ENCODE peak calls at places on chromosome 11, in five cellular contexts. W is foreskin fibroblast, Q is GM20000, K is tibial nerve, U is bronchial epithelial cell. N is an unnamed sample.

GRCh38 chr11:11213117-11213516 is 139.9 kb downstream of the CSNK2A3 start:
- DNase-seq in W (no peak), U (no peak), K (no peak), Q (no peak), N (no peak)

GRCh38 chr11:62545437-62546243 is 966 bp downstream of the AHNAK start:
- DNase-seq in K (peak), U (peak), Q (peak), W (peak), N (no peak)

GRCh38 chr11:1481861-1482441 is 4.6 kb downstream of the MOB2 start:
- DNase-seq in U (no peak), W (no peak), Q (no peak), K (no peak), N (no peak)

GRCh38 chr11:107385361-107385982 is 72.2 kb downstream of the CWF19L2 start:
- DNase-seq in K (no peak), W (peak), U (peak), Q (no peak), N (no peak)

GRCh38 chr11:93131709-93132108 is 66.1 kb downstream of the SLC36A4 start:
- DNase-seq in K (no peak), Q (no peak), U (no peak), W (no peak), N (no peak)

GRCh38 chr11:111982019-111982464 is 43.2 kb upstream of the DLAT start:
- DNase-seq in W (no peak), Q (peak), K (peak), U (peak), N (peak)

GRCh38 chr11:62905927-62906531 is 15.1 kb downstream of the CHRM1 start:
- DNase-seq in U (peak), W (peak), Q (peak), K (peak), N (peak)

GRCh38 chr11:20213790-20214189 is 53.5 kb upstream of the DBX1 start:
- DNase-seq in U (no peak), W (no peak), K (no peak), Q (no peak), N (no peak)

GRCh38 chr11:61659413-61660196 is 20.6 kb upstream of the DAGLA start:
- DNase-seq in W (no peak), Q (no peak), K (no peak), U (no peak), N (no peak)

GRCh38 chr11:82995754-82996398 is 75.8 kb downstream of the RAB30 start:
- DNase-seq in Q (peak), K (no peak), W (peak), U (peak), N (peak)

GRCh38 chr11:106996691-106997090 is 21.6 kb downstream of the GUCY1A2 start:
- DNase-seq in U (no peak), Q (no peak), W (no peak), K (no peak), N (no peak)

GRCh38 chr11:118572914-118573550 is 823 bp downstream of the ARCN1 start:
- DNase-seq in K (no peak), Q (peak), W (no peak), U (peak), N (peak)

GRCh38 chr11:63673579-63673978 is 2.4 kb upstream of the ATL3 start:
- DNase-seq in K (no peak), W (peak), U (no peak), Q (no peak), N (no peak)

GRCh38 chr11:128133501-128133900 is 453.9 kb downstream of the ETS1 start:
- DNase-seq in W (no peak), U (no peak), K (no peak), Q (no peak), N (no peak)

GRCh38 chr11:75100314-75100713 is 3.6 kb upstream of the OR2AT4 start:
- DNase-seq in K (no peak), W (peak), Q (peak), U (peak), N (peak)

GRCh38 chr11:132972565-132972964 is 559.7 kb downstream of the OPCML start:
- DNase-seq in W (no peak), K (no peak), U (no peak), Q (no peak), N (no peak)

GRCh38 chr11:114562166-114562916 is 2.7 kb upstream of the NXPE1 start:
- DNase-seq in Q (no peak), K (no peak), U (peak), W (peak), N (no peak)

GRCh38 chr11:821513-822371 is 3.0 kb downstream of the PNPLA2 start:
- DNase-seq in W (no peak), K (no peak), U (no peak), Q (no peak), N (no peak)

GRCh38 chr11:75762885-75763284 is 5.7 kb upstream of the DGAT2 start:
- DNase-seq in W (peak), U (peak), K (no peak), Q (no peak), N (no peak)

GRCh38 chr11:115334932-115335788 is 169.1 kb downstream of the CADM1 start:
- DNase-seq in U (peak), W (peak), K (no peak), Q (peak), N (peak)

GRCh38 chr11:85752890-85753581 is 57.9 kb downstream of the SYTL2 start:
- DNase-seq in Q (no peak), U (no peak), K (no peak), W (no peak), N (no peak)

GRCh38 chr11:119108151-119108856 is 1.2 kb downstream of the C2CD2L start:
- DNase-seq in W (no peak), Q (peak), U (peak), K (no peak), N (peak)

GRCh38 chr11:11461473-11461872 is 108.4 kb upstream of the CSNK2A3 start:
- DNase-seq in U (no peak), K (no peak), Q (no peak), W (no peak), N (no peak)

GRCh38 chr11:4551346-4551979 is 6.5 kb downstream of the OR52M1 start:
- DNase-seq in Q (peak), W (peak), U (peak), K (no peak), N (no peak)
- TF ChIP-seq CTCF in Q (no peak), W (no peak), U (peak), K (no peak), N (peak)

GRCh38 chr11:90392692-90393091 is 169.8 kb upstream of the CHORDC1 start:
- DNase-seq in W (no peak), K (no peak), Q (no peak), U (no peak), N (no peak)
- TF ChIP-seq CTCF in W (no peak), K (no peak), Q (no peak), U (peak), N (no peak)

GRCh38 chr11:29162490-29162889 is 854.3 kb downstream of the KCNA4 start:
- DNase-seq in W (no peak), U (no peak), Q (no peak), K (no peak), N (no peak)

GRCh38 chr11:29161216-29161615 is 855.6 kb downstream of the KCNA4 start:
- DNase-seq in Q (no peak), W (no peak), U (peak), K (no peak), N (no peak)

GRCh38 chr11:29159552-29160465 is 857.0 kb downstream of the KCNA4 start:
- DNase-seq in W (peak), Q (peak), K (no peak), U (peak), N (no peak)
- TF ChIP-seq CTCF in W (peak), Q (peak), K (no peak), U (peak), N (peak)

DNA sequence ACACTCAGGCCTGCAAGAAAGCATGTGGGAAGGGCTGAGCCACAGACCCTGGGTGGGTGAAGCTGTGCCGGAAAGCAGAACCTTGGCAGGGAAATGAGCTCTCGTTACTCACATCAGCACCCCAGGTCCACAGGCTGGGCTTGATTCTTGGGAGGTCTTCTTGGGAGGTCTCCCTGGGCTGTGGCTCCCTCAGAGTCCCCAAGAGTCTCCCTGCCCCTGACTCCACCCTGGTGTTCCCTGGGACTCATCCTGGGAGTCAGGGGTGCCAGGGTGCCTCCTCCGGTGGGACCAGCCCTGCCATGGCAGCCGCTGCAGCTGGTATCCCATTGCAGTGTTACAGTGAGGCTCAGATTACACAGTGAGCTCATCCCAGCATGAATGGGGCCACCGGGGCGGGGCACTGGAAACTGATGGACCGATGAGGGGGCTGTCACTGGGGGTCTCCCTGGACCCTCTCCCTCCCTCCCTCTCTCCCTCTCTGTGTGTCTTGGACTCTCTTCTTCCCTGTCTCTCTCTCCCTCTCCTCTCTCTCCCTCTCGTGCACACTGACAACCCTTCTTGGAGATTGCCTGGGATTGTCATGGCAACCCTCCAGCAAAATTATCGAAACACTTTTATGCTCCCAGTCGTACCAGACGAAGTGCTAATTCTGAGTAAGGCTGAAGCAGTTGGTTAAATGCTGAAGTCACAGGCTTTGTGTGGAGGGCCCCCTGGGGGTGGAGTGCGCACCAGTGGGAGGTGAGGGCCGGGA is 8.7 kb upstream of the C11orf96 start:
- DNase-seq in U (no peak), Q (no peak), W (peak), K (no peak), N (no peak)
- TF ChIP-seq CTCF in U (no peak), Q (no peak), W (no peak), K (no peak), N (no peak)

GRCh38 chr11:134050541-134051383 is 18.1 kb upstream of the JAM3 start:
- DNase-seq in K (peak), Q (peak), W (peak), U (no peak), N (peak)

GRCh38 chr11:134046681-134047449 is 22.0 kb upstream of the JAM3 start:
- DNase-seq in K (no peak), W (no peak), U (no peak), Q (no peak), N (no peak)

GRCh38 chr11:134047586-134047999 is 21.3 kb upstream of the JAM3 start:
- DNase-seq in W (peak), Q (no peak), U (no peak), K (peak), N (no peak)

GRCh38 chr11:134048028-134048427 is 20.8 kb upstream of the JAM3 start:
- DNase-seq in Q (no peak), U (no peak), W (no peak), K (no peak), N (no peak)

GRCh38 chr11:134049303-134049702 is 19.6 kb upstream of the JAM3 start:
- DNase-seq in K (no peak), W (no peak), U (no peak), Q (no peak), N (no peak)
- TF ChIP-seq CTCF in K (no peak), W (no peak), U (no peak), Q (no peak), N (no peak)

GRCh38 chr11:46130286-46130937 is 9.2 kb upstream of the PHF21A start:
- DNase-seq in W (no peak), Q (no peak), K (no peak), U (no peak), N (no peak)

GRCh38 chr11:46133119-46133518 is 11.9 kb upstream of the PHF21A start:
- DNase-seq in U (no peak), W (no peak), K (no peak), Q (no peak), N (no peak)

GRCh38 chr11:46129133-46129532 is 7.9 kb upstream of the PHF21A start:
- DNase-seq in K (no peak), W (no peak), Q (no peak), U (no peak), N (no peak)

GRCh38 chr11:46134061-46134460 is 12.8 kb upstream of the PHF21A start:
- DNase-seq in U (no peak), K (no peak), Q (no peak), W (no peak), N (no peak)

DNA sequence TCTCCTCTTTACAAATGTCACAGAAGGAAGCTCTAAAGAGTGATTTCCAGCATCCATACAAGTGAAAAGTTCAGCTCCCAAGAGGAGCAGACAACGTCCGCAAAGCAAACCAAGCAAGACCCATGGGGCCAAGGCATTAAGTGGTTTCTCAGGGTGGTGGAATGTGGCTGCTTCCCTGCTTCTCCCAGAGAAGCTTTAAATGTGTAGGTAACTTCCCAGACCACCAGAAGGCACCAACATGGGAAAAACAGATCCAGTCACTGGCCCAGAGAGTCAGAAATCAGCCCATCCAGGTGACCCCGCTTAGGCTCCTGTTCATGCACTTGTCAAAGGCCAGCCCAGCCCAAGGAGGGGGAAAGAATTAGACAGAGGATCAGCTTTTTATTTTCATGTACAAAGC is 13.3 kb upstream of the PHF21A start:
- DNase-seq in W (no peak), U (no peak), Q (no peak), K (no peak), N (no peak)
- TF ChIP-seq CTCF in W (no peak), U (no peak), Q (no peak), K (no peak), N (no peak)

DNA sequence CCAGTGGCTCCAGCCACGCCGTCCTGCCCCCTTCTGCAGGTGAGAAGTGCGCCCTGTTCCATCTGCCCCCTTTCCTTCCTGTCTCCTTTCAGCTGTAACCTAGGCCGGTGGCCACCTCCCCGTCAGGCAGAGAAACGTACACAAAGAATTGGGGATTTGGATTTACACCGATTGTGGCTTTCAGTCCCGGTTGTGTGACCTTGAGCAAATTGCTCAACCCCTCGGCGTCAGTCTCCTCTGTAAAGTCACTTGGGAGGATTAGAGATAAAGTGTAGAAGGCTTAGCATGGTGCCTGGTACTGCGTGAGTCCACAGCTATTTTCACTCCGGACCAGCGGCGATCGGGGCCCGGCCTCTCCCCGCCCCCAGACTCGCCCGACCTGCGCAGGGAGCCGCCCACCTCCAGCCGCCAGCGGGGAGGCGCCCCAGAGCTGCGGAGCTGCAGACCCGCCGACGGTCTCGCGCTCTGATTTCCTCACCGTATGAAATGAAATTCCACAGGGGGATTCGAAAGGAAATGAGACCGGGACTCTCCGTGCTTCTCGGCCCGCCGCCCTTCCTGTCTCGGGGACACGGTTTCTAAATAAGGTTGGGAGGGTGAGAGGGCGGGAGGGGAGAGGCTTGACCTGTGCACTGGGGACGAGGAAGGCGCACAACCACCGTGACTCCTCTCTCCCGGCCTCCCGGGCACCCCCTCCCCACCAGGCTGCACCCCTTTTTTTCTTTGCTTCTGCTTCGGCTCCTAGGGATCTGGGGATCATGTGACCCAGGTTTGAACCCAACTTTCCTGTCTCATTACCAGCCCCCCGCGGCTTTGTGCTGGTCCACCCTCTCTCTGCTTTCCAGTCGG is 703 bp upstream of the FZD4 start:
- DNase-seq in W (peak), U (peak), K (peak), Q (peak), N (peak)
- TF ChIP-seq CTCF in W (no peak), U (peak), K (peak), Q (no peak), N (peak)

N was measured in GM13977.